ENCODE peak calls at places on chromosomes 6 and 20, in six cellular contexts. L is AG04450, U is fibroblast of lung, Y is fibroblast of the aortic adventitia, C is breast epithelium, Z is cardiac fibroblast. B is an unnamed sample.

GRCh38 chr6:134724653-134725340 is 225.1 kb downstream of the ALDH8A1 start:
- DNase-seq in C (no peak), Z (no peak), U (peak), L (peak), Y (no peak), B (no peak)

GRCh38 chr6:130713144-130713543 is 114.1 kb upstream of the SMLR1 start:
- DNase-seq in Z (no peak), U (no peak), L (no peak), Y (no peak), C (no peak), B (peak)

GRCh38 chr6:90078513-90079289 is 184.4 kb downstream of the GJA10 start:
- DNase-seq in C (no peak), U (no peak), Y (no peak), Z (no peak), L (no peak), B (no peak)

GRCh38 chr20:52959125-52959524 is 13.0 kb upstream of the TSHZ2 start:
- DNase-seq in Z (no peak), U (peak), L (no peak), C (no peak), Y (no peak), B (no peak)

GRCh38 chr6:87378947-87379346 is 28.8 kb upstream of the CFAP206 start:
- DNase-seq in C (no peak), Z (no peak), Y (no peak), U (no peak), L (no peak), B (no peak)

GRCh38 chr20:17807670-17808069 is 107.9 kb downstream of the BANF2 start:
- DNase-seq in U (no peak), Z (peak), L (no peak), Y (peak), C (no peak), B (no peak)

GRCh38 chr6:158939255-158940170 is 60.5 kb downstream of the RSPH3 start:
- DNase-seq in Z (no peak), U (no peak), C (no peak), Y (no peak), L (no peak), B (peak)

GRCh38 chr6:146896960-146897701 is 298.4 kb downstream of the ADGB start:
- DNase-seq in U (no peak), Z (no peak), Y (no peak), L (no peak), C (no peak), B (no peak)

GRCh38 chr6:155267411-155267810 is 3.6 kb downstream of the CLDN20 start:
- DNase-seq in Z (no peak), L (no peak), U (no peak), C (no peak), Y (no peak), B (no peak)

GRCh38 chr6:22765015-22765414 is 195.6 kb downstream of the HDGFL1 start:
- DNase-seq in U (peak), C (no peak), Y (peak), Z (peak), L (no peak), B (no peak)

GRCh38 chr6:79949235-79949634 is 1.9 kb upstream of the ELOVL4 start:
- DNase-seq in L (peak), Z (peak), C (no peak), U (peak), Y (peak), B (peak)
- H3K4me3 ChIP-seq in L (no peak), Z (no peak), C (no peak), U (no peak), Y (no peak), B (no peak)

DNA sequence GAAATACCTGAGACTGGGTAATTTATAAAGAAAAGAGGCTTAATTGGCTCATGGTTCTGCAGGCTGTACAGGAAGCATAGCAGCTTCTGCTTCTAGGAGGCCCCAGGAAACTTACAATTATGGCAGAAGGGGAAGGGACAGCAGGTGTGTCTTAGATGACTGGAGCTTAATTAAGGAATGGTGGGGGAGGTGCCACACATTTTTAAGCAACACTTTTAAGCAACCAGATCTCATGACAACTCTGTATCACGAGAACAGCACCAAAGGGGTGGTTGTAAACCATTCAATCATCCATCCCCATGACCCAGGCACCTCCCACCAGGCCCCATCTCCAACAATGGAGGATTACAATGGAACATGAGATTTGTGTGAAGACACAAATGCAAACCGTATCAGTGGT is 26.9 kb downstream of the FIG4 start:
- DNase-seq in C (no peak), L (no peak), Z (no peak), U (no peak), Y (no peak), B (no peak)
- H3K4me3 ChIP-seq in C (no peak), L (no peak), Z (no peak), U (no peak), Y (no peak), B (no peak)

DNA sequence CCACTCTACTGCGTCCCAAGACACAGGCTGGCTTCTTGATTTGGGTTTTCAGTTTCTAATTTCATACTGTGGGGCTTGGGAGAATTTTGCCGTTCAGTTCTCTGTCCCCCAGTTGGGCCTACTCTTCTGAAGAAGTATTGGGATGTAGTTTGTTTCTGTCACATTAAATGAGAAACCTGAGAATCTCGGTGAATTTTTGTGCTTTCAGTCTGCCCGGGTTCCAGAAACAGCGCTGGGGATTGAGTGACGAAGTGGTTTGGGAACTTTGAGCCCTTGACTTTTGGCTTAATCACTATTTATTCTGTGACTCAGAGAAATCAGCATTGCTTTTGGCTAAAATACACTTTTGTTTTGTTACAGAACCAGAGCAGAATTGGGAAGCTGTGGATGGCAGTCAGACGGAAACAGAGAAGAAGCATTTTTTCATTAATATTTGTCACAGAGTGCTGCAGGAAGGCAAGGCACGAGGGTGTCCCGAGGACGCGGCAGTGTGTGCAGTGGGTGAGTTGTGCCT is 74.0 kb downstream of the IGF2R start:
- DNase-seq in C (no peak), L (no peak), Z (peak), Y (peak), U (peak), B (no peak)
- H3K4me3 ChIP-seq in C (no peak), L (no peak), Z (no peak), Y (peak), U (no peak), B (no peak)

DNA sequence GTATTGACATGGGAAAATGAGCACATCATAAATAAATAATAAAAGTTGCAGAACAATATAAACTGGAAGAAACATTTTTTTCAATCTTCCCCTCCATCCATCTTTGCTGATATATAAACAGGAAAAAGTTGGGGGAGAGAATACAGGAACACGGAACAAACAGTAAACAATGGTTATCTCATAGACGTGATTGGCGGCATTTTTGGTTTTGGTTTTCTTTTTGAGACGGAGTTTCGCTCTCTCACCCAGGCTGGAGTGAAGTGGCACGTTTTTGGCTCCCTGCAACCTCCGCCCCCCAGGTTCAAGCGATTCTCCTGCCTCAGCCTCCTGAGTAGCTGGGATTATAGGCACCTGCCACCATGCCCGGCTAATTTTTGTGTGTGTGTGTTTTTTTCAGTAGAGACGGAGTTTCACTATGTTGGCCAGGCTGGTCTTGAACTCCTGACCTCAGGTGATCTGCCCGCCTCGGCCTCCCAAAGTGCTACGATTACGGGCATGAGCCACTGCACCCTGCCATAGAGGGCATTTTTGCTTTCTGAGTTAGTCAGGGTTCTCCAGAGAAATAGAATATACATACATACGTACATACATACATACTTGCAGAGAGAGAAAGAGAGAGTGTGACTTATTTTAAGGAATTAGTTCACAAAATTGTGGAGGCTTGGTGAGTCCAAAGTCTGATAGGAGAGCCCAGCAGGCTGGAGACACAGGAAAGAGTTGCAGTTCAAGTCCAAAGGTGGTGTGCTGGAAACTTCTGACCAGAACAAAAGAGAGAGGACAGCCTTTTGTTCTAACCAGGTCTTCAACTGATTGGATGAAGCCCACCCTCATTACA is 22.6 kb downstream of the GNL1 start:
- DNase-seq in Z (no peak), Y (no peak), C (no peak), L (no peak), U (no peak), B (peak)
- H3K4me3 ChIP-seq in Z (no peak), Y (no peak), C (no peak), L (no peak), U (no peak), B (no peak)

GRCh38 chr6:33729059-33729458 is 17.6 kb upstream of the UQCC2 start:
- DNase-seq in Z (no peak), Y (no peak), L (no peak), C (no peak), U (no peak), B (no peak)
- H3K4me3 ChIP-seq in Z (no peak), Y (no peak), L (no peak), C (no peak), U (no peak), B (no peak)

GRCh38 chr6:45472383-45472782 is 94.6 kb upstream of the SUPT3H start:
- DNase-seq in U (peak), Z (peak), C (no peak), L (no peak), Y (peak), B (no peak)
- H3K4me3 ChIP-seq in U (no peak), Z (no peak), C (no peak), L (no peak), Y (no peak), B (no peak)

B was measured in endodermal cell.